ENCODE peak calls at places on chromosomes 6 and 20, in four cellular contexts. J, F, X and C are unnamed samples. For H3K27me3, the result is how much of the 10 kb centered on the place peaks cover.

GRCh38 chr6:108200631-108201030 is 34.8 kb downstream of the NR2E1 start:
- DNase-seq in J (no peak), X (no peak), F (peak), C (no peak)

GRCh38 chr6:44152533-44152932 is 6.1 kb upstream of the CAPN11 start:
- DNase-seq in J (no peak), F (no peak), X (no peak), C (no peak)

GRCh38 chr6:70538364-70538763 is 28.4 kb upstream of the SDHAF4 start:
- DNase-seq in F (no peak), J (no peak), X (no peak), C (no peak)

GRCh38 chr6:142846459-142846831 is 98.5 kb downstream of the HIVEP2 start:
- DNase-seq in J (peak), F (no peak), X (no peak), C (no peak)

GRCh38 chr6:157381631-157382621 is 936 bp downstream of the ZDHHC14 start:
- DNase-seq in X (peak), F (peak), J (peak), C (peak)

GRCh38 chr6:83113258-83113657 is 45.8 kb downstream of the DOP1A start:
- DNase-seq in X (no peak), F (no peak), J (no peak), C (no peak)

GRCh38 chr20:17843246-17844132 is 125.1 kb downstream of the SNX5 start:
- DNase-seq in X (no peak), F (no peak), J (peak), C (no peak)

GRCh38 chr6:150299873-150300485 is 68.8 kb upstream of the IYD start:
- DNase-seq in J (no peak), X (no peak), F (no peak), C (no peak)

GRCh38 chr20:45368221-45368980 is 5.4 kb downstream of the SYS1 start:
- DNase-seq in X (no peak), J (no peak), F (no peak), C (no peak)

GRCh38 chr6:166626177-166627038 is 643 bp downstream of the RPS6KA2 start:
- DNase-seq in F (peak), J (peak), X (peak), C (peak)

GRCh38 chr6:158204616-158205015 is 36.5 kb downstream of the GTF2H5 start:
- DNase-seq in J (no peak), F (no peak), X (no peak), C (no peak)

GRCh38 chr6:75526502-75527127 is 33.0 kb upstream of the FILIP1 start:
- DNase-seq in F (peak), X (peak), J (peak), C (peak)

GRCh38 chr6:142537612-142538478 is 236.0 kb downstream of the ADGRG6 start:
- DNase-seq in F (no peak), X (no peak), J (peak), C (peak)

GRCh38 chr6:108222504-108222903 is 38.3 kb downstream of the SNX3 start:
- DNase-seq in J (peak), F (no peak), X (no peak), C (no peak)

GRCh38 chr20:3431109-3431508 is 23.6 kb upstream of the DNAAF9 start:
- DNase-seq in F (no peak), X (no peak), J (peak), C (no peak)

GRCh38 chr20:43936371-43936770 is 21.7 kb downstream of the TOX2 start:
- DNase-seq in J (no peak), X (no peak), F (no peak), C (no peak)

GRCh38 chr6:139126255-139126654 is 8.6 kb upstream of the HECA start:
- DNase-seq in X (no peak), J (peak), F (no peak), C (no peak)

GRCh38 chr20:57395111-57395959 is 4.1 kb downstream of the RBM38 start:
- DNase-seq in F (no peak), J (peak), X (peak), C (no peak)

GRCh38 chr20:13755809-13756208 is 28.9 kb downstream of the ESF1 start:
- DNase-seq in J (no peak), F (no peak), X (no peak), C (no peak)

GRCh38 chr20:37042986-37043972 is 52.5 kb downstream of the RBL1 start:
- DNase-seq in F (no peak), J (no peak), X (no peak), C (no peak)

GRCh38 chr20:51386586-51386985 is 155.9 kb downstream of the NFATC2 start:
- DNase-seq in F (no peak), J (no peak), X (no peak), C (no peak)

GRCh38 chr20:57187068-57187634 is 79.3 kb downstream of the BMP7 start:
- DNase-seq in J (no peak), X (no peak), F (no peak), C (no peak)

GRCh38 chr6:166052837-166053236 is 114.8 kb downstream of the TBXT start:
- DNase-seq in X (no peak), J (no peak), F (no peak), C (no peak)

GRCh38 chr6:23783901-23784300 is 342.1 kb upstream of the NRSN1 start:
- DNase-seq in X (no peak), J (no peak), F (no peak), C (no peak)

GRCh38 chr20:32966881-32967781 is 37.1 kb downstream of the SUN5 start:
- DNase-seq in F (no peak), J (no peak), X (no peak), C (no peak)

GRCh38 chr6:158911746-158912158 is 88.2 kb downstream of the RSPH3 start:
- DNase-seq in X (no peak), J (no peak), F (no peak), C (no peak)

GRCh38 chr20:20824924-20825584 is 112.6 kb upstream of the RALGAPA2 start:
- DNase-seq in X (peak), F (peak), J (peak), C (peak)

GRCh38 chr6:155371230-155371629 is 56.9 kb upstream of the TFB1M start:
- DNase-seq in X (no peak), F (no peak), J (no peak), C (no peak)

GRCh38 chr6:73309784-73310502 is 44.1 kb downstream of the DPPA5 start:
- DNase-seq in X (peak), J (peak), F (peak), C (peak)

GRCh38 chr20:23203951-23204730 is 118.0 kb upstream of the CD93 start:
- DNase-seq in F (no peak), X (no peak), J (no peak), C (no peak)

GRCh38 chr20:3479759-3480615 is 9.2 kb downstream of the ATRN start:
- DNase-seq in X (no peak), F (no peak), J (no peak), C (no peak)

GRCh38 chr6:53327017-53327395 is 21.7 kb downstream of the ELOVL5 start:
- DNase-seq in X (no peak), F (no peak), J (peak), C (no peak)

GRCh38 chr6:157267654-157268053 is 55.7 kb downstream of the TMEM242 start:
- DNase-seq in F (no peak), J (no peak), X (no peak), C (no peak)

GRCh38 chr20:53827996-53828672 is 234.5 kb upstream of the ZNF217 start:
- DNase-seq in J (peak), F (peak), X (no peak), C (peak)

GRCh38 chr6:32967151-32968091 is 973 bp upstream of the BRD2 start:
- DNase-seq in J (peak), F (peak), X (peak), C (peak)

GRCh38 chr6:30006170-30007131 is 54.6 kb upstream of the POLR1H start:
- DNase-seq in F (peak), X (peak), J (peak), C (no peak)

GRCh38 chr20:2692036-2692885 is at the start of gene EBF4:
- DNase-seq in X (peak), J (peak), F (peak), C (no peak)

DNA sequence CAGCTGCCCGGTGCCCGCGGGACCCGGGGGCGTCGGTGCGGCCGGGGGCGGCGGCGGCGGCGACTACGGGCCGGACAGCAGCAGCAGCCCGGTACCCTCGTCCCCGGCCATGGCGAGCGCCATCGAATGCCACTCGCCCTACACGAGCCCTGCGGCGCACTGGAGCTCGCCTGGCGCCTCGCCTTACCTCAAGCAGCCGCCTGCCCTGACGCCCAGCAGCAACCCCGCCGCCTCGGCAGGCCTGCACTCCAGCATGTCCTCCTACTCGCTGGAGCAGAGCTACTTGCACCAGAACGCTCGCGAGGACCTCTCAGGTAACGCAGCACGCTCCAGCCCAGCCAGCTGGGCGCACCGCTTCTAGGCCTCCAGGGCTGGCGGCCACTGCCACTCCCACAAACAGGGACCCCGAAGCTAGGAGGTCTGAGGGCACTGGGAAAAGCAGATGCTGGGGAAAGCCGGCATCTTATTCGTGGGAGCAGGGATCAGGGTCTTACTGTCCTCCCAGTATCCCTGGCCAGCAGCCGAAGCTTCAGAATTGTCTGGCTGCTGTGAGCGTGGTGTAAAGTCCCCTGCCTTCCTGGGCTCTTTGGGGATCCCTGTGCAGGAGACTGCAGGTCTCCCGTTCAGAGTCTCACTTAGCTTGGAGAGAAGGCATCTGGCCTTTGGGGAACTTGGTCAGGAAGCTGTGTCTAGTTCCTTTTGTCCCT is 1.6 kb downstream of the FOXF2 start:
- DNase-seq in X (peak), F (no peak), J (peak), C (no peak)
- TF ChIP-seq EZH2 in X (peak), F (peak), J (no peak), C (peak)

GRCh38 chr6:127513425-127513824 is 5.7 kb downstream of the MTCL3 start:
- DNase-seq in J (no peak), F (no peak), X (no peak), C (no peak)

GRCh38 chr6:127515234-127515793 is 3.8 kb downstream of the MTCL3 start:
- DNase-seq in X (peak), F (peak), J (peak), C (peak)

GRCh38 chr6:127515794-127516675 is 3.1 kb downstream of the MTCL3 start:
- DNase-seq in J (peak), F (peak), X (peak), C (peak)

GRCh38 chr6:127516676-127517273 is 2.4 kb downstream of the MTCL3 start:
- DNase-seq in J (peak), X (peak), F (peak), C (peak)

GRCh38 chr6:127514396-127515227 is 4.5 kb downstream of the MTCL3 start:
- DNase-seq in J (peak), X (peak), F (peak), C (peak)
- H3K27me3 ChIP-seq in J (under half), X (under half), F (half or more), C (under half)

DNA sequence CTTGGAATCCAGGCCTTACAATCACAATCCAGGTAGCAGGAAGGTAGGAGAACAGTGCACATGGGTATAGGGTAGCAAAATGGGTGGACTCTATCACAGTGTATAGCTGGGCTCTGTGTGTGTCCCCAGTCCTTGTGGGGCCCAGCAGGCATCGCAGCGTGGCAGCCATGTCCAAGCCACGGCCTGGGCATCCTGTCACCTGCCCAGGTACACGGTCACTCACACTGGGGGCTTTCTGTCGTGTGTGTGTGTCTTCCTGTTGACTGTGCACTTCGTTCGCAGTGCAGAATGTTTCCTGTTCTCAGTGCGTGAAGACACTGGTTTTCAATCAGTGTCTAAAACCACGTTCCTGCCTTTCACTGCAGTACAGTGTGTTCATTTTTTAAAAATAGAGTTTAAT is 523.2 kb upstream of the JARID2 start:
- DNase-seq in X (no peak), J (no peak), F (no peak), C (no peak)
- H3K27ac ChIP-seq in X (no peak), J (no peak), F (no peak), C (no peak)

GRCh38 chr6:34011298-34011697 is 134.6 kb downstream of the GRM4 start:
- DNase-seq in F (no peak), X (peak), J (no peak), C (no peak)
- TF ChIP-seq EZH2 in F (no peak), X (no peak), J (no peak), C (no peak)

GRCh38 chr20:61816606-61817005 is 249.1 kb downstream of the TAF4 start:
- DNase-seq in X (no peak), F (no peak), J (no peak), C (no peak)
- H3K27me3 ChIP-seq in X (under half), F (under half), J (under half), C (under half)

DNA sequence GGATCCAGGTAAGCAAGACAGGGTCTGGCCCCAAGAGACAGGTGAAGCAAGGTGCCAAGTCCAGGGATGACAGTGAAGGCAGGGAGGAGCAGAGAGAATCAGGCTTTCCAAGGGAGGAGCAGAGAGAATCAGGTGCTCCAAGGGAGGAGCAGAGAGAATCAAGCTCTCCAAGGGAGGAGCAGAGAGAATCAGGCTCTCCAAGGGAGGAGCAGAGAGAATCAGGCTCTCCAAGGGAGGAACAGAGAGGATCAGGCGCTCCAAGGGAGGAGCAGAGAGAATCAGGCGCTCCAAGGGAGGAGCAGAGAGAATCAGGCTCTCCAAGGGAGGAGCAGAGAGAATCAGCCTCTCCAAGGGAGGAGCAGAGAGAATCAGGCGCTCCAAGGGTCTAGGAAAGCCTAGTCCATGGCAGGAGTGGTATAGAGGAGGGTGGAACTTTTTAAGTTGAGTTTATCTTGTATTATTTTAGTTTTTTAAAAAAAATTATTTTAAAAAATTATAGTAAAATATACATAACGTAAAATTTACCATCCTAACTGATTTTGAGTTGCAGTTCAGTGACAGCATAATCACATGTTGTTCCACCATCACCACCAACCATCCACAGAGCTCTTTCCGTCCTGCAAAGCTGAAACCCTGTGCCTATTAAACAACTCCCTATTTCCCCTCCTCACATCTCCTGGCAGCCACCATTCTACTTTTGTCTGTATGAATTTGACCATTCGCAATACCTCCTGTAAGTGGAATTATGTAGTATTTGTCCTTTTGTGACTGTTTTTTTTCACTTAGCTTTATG is 64.1 kb downstream of the SASH1 start:
- DNase-seq in F (no peak), J (no peak), X (no peak), C (no peak)
- H3K27ac ChIP-seq in F (no peak), J (peak), X (no peak), C (no peak)

DNA sequence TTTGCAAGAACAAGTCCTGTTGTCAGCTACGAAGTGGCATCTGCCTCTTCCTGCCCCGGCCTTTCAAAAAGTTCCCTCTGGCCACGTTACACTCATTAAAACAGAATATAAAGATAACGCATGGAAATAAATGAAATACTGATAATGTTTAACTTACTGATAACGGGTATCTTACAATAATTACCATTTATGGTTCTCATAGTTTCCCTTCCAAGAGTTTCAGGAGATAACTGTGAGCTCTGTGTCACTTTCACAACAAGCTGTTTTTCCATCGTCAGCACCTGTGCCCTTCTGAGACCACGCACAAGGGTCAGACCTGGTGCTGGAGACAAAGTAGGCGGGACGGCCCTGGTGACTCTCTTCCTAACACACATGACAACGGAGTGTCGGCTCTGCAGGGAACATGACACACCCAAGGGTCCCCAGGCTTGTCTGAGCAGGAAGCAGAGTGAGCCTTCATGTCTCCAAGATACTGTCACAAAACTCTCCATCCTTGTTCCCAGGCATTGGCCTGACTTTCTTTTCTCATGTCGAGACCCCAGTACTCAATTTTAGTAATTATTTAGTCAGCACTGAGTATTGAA is 86.2 kb upstream of the THBS2 start:
- DNase-seq in J (no peak), X (no peak), F (peak), C (no peak)
- TF ChIP-seq EZH2 in J (no peak), X (no peak), F (no peak), C (no peak)